ENCODE peak calls at places on chromosomes 5 and 9, in ten cellular contexts. J, I, R, U, N, L, E, W, Z and F are unnamed samples.
A peak's percentile ranks its signal among the peaks of the same experiment; 100 is the strongest.

GRCh38 chr5:52786937-52787599 is 648 bp upstream of the ITGA1 start:
- DNase-seq in L (no peak), W (no peak), R (peak; percentile 68), J (peak; percentile 46), E (no peak), U (no peak), Z (no peak), N (no peak), I (peak; percentile 16), F (no peak)

GRCh38 chr9:131167146-131167692 is 41.8 kb downstream of the NUP214 start:
- DNase-seq in U (no peak), J (no peak), E (no peak), W (no peak), Z (no peak), N (no peak), I (no peak), L (no peak), R (no peak), F (no peak)

GRCh38 chr9:114616684-114617520 is 5.8 kb downstream of the TMEM268 start:
- DNase-seq in R (peak; percentile 35), I (no peak), E (no peak), J (peak; percentile 21), N (peak; percentile 80), Z (peak; percentile 19), W (peak; percentile 87), L (peak; percentile 84), U (peak; percentile 49), F (peak; percentile 73)

GRCh38 chr9:110975278-110975677 is 63.0 kb downstream of the LPAR1 start:
- DNase-seq in N (no peak), J (no peak), L (no peak), Z (no peak), R (peak; percentile 16), E (no peak), U (no peak), I (no peak), W (no peak), F (no peak)

GRCh38 chr5:1838013-1838412 is 36.8 kb downstream of the NDUFS6 start:
- DNase-seq in Z (no peak), W (peak; percentile 51), E (no peak), N (no peak), L (no peak), U (no peak), I (no peak), R (no peak), J (no peak), F (no peak)

GRCh38 chr5:51566940-51567339 is 183.7 kb downstream of the ISL1 start:
- DNase-seq in I (no peak), J (no peak), U (no peak), E (no peak), L (no peak), W (no peak), N (no peak), R (no peak), Z (no peak), F (no peak)

GRCh38 chr9:76866689-76867088 is 39.2 kb downstream of the PRUNE2 start:
- DNase-seq in Z (no peak), N (no peak), U (no peak), W (no peak), E (peak; percentile 80), J (no peak), I (no peak), R (peak; percentile 76), L (no peak), F (no peak)

GRCh38 chr9:71663216-71663615 is 105.1 kb downstream of the CEMIP2 start:
- DNase-seq in I (no peak), E (no peak), W (no peak), U (no peak), Z (no peak), L (no peak), R (no peak), N (no peak), J (no peak), F (no peak)

GRCh38 chr9:70000481-70000880 is 43.2 kb upstream of the MAMDC2 start:
- DNase-seq in U (no peak), I (no peak), W (no peak), J (no peak), N (no peak), L (no peak), R (no peak), E (no peak), Z (no peak), F (no peak)

GRCh38 chr5:89560724-89561123 is 677.7 kb upstream of the MEF2C start:
- DNase-seq in Z (no peak), I (no peak), N (no peak), U (no peak), J (no peak), L (no peak), W (no peak), E (no peak), R (no peak), F (no peak)

GRCh38 chr5:5331838-5332237 is 90.6 kb upstream of the ICE1 start:
- DNase-seq in Z (no peak), J (peak; percentile 68), E (no peak), N (no peak), U (no peak), L (no peak), W (no peak), R (no peak), I (no peak), F (no peak)

GRCh38 chr5:68682400-68683152 is 411.2 kb upstream of the SLC30A5 start:
- DNase-seq in J (peak; percentile 50), I (no peak), U (no peak), Z (no peak), W (no peak), N (no peak), R (no peak), E (no peak), L (no peak), F (no peak)

GRCh38 chr5:120372899-120373298 is 91.2 kb upstream of the PRR16 start:
- DNase-seq in I (no peak), J (no peak), N (no peak), W (no peak), U (no peak), L (no peak), E (no peak), Z (no peak), R (no peak), F (no peak)

GRCh38 chr9:136339173-136339957 is 12.0 kb downstream of the GPSM1 start:
- DNase-seq in E (no peak), U (peak; percentile 92), W (peak; percentile 90), I (no peak), Z (peak; percentile 48), R (peak; percentile 72), N (peak; percentile 80), L (peak; percentile 85), J (no peak), F (peak; percentile 54)

GRCh38 chr5:160496784-160497183 is 75.1 kb downstream of the PTTG1 start:
- DNase-seq in R (no peak), I (no peak), N (no peak), L (no peak), Z (no peak), U (no peak), J (no peak), E (no peak), W (no peak), F (no peak)

GRCh38 chr5:156640751-156641241 is 209.3 kb upstream of the PPP1R2B start:
- DNase-seq in I (no peak), E (no peak), R (no peak), W (no peak), U (no peak), L (no peak), J (no peak), N (no peak), Z (no peak), F (no peak)

GRCh38 chr5:155127552-155127951 is 114.0 kb downstream of the KIF4B start:
- DNase-seq in I (no peak), E (no peak), J (no peak), Z (no peak), L (no peak), R (no peak), W (no peak), N (no peak), U (no peak), F (no peak)

GRCh38 chr9:96686638-96687335 is 31.7 kb upstream of the PRXL2C start:
- DNase-seq in N (peak; percentile 93), R (peak; percentile 74), L (peak; percentile 88), W (peak; percentile 94), J (peak; percentile 73), E (peak; percentile 52), U (peak; percentile 85), I (peak; percentile 55), Z (peak; percentile 81), F (peak; percentile 78)